ENCODE peak calls at places on chromosomes 16 and 17, in ten cellular contexts. K is SK-MEL-5; X is activated naive CD4-positive, alpha-beta T cell treated with anti-CD3 and anti-CD28 coated beads, Interleukin-2, amount 10 ng/mL, durations not matched to agents 7 days and 5 days; I is fibroblast of the conjunctiva; L is cardiac fibroblast; E is effector memory CD4-positive, alpha-beta T cell; B is upper lobe of right lung; M is stimulated activated CD8-positive, alpha-beta memory T cell treated with anti-CD3 and anti-CD28 coated beads, Interleukin-12 subunit alpha, Interleukin-12 subunit beta, amount 100 ng/mL, for 4 hours; W is mucosa of descending colon; Q is GM18507. G is an unnamed sample.

GRCh38 chr17:33290156-33290697 is 2.9 kb downstream of the ASIC2 start:
- DNase-seq in I (no peak), B (no peak), Q (no peak), L (no peak), X (no peak), M (no peak), K (no peak), W (no peak), E (no peak), G (no peak)

GRCh38 chr16:28210979-28211505 is 723 bp downstream of the XPO6 start:
- DNase-seq in Q (peak), M (peak), L (peak), I (peak), B (peak), W (peak), K (peak), X (peak), E (peak), G (no peak)

GRCh38 chr17:33209671-33210070 is 83.4 kb downstream of the ASIC2 start:
- DNase-seq in E (no peak), L (no peak), B (no peak), K (no peak), X (no peak), I (no peak), M (no peak), Q (no peak), W (no peak), G (no peak)

GRCh38 chr17:17812211-17813054 is 24.4 kb downstream of the SREBF1 start:
- DNase-seq in L (peak), M (peak), B (peak), W (peak), K (peak), Q (peak), E (peak), X (peak), I (no peak), G (no peak)

GRCh38 chr17:41666336-41666680 is 22.4 kb upstream of the EIF1 start:
- DNase-seq in W (no peak), L (peak), I (peak), B (peak), X (peak), M (peak), Q (no peak), E (peak), K (peak), G (peak)

GRCh38 chr16:65524231-65524630 is 402.4 kb upstream of the CDH11 start:
- DNase-seq in B (no peak), Q (no peak), X (no peak), I (no peak), K (no peak), L (no peak), E (no peak), M (no peak), W (no peak), G (no peak)

GRCh38 chr17:61981323-61981722 is 53.5 kb upstream of the INTS2 start:
- DNase-seq in X (no peak), K (no peak), W (no peak), L (peak), E (no peak), I (no peak), Q (no peak), M (no peak), B (no peak), G (no peak)

GRCh38 chr17:79985951-79986391 is 49.7 kb downstream of the TBC1D16 start:
- DNase-seq in M (no peak), Q (no peak), K (no peak), I (no peak), W (no peak), X (no peak), B (no peak), E (no peak), L (no peak), G (no peak)

GRCh38 chr17:64331366-64331765 is 59.3 kb downstream of the PECAM1 start:
- DNase-seq in K (no peak), X (no peak), Q (no peak), I (no peak), E (no peak), B (no peak), L (no peak), M (no peak), W (no peak), G (no peak)